ENCODE peak calls at places on chromosomes 13 and 19, in ten cellular contexts. One of them, this sample, is unnamed.

GRCh38 chr13:24307211-24308067 is 1.9 kb upstream of the C1QTNF9 start:
- DNase-seq in posterior vena cava: no peak
- DNase-seq in cerebellar cortex: no peak
- DNase-seq in left lung: peak; percentile 76
- DNase-seq in foreskin melanocyte: no peak
- DNase-seq in lower leg skin: no peak
- DNase-seq in tibial artery: no peak
- DNase-seq in HS-5: no peak
- DNase-seq in upper lobe of right lung: peak; percentile 81
- DNase-seq in NCI-H1436: no peak
- DNase-seq in this sample: no peak

GRCh38 chr13:114015608-114016295 is 41.9 kb upstream of the C13orf46 start:
- DNase-seq in posterior vena cava: no peak
- DNase-seq in tibial artery: no peak
- DNase-seq in foreskin melanocyte: no peak
- DNase-seq in cerebellar cortex: no peak
- DNase-seq in NCI-H1436: no peak
- DNase-seq in left lung: no peak
- DNase-seq in HS-5: no peak
- DNase-seq in upper lobe of right lung: peak; percentile 82
- DNase-seq in lower leg skin: peak; percentile 88
- DNase-seq in this sample: no peak

GRCh38 chr19:55902080-55902751 is 29.9 kb downstream of the NLRP13 start:
- DNase-seq in HS-5: no peak
- DNase-seq in tibial artery: no peak
- DNase-seq in foreskin melanocyte: no peak
- DNase-seq in posterior vena cava: no peak
- DNase-seq in upper lobe of right lung: no peak
- DNase-seq in NCI-H1436: no peak
- DNase-seq in left lung: no peak
- DNase-seq in cerebellar cortex: no peak
- DNase-seq in lower leg skin: no peak
- DNase-seq in this sample: no peak

GRCh38 chr19:51094696-51095279 is 12.1 kb upstream of the KLK14 start:
- DNase-seq in upper lobe of right lung: no peak
- DNase-seq in lower leg skin: no peak
- DNase-seq in tibial artery: no peak
- DNase-seq in posterior vena cava: peak; percentile 76
- DNase-seq in NCI-H1436: peak; percentile 46
- DNase-seq in HS-5: no peak
- DNase-seq in foreskin melanocyte: no peak
- DNase-seq in left lung: no peak
- DNase-seq in cerebellar cortex: no peak
- DNase-seq in this sample: no peak

GRCh38 chr13:27372896-27373295 is 51.5 kb upstream of the GTF3A start:
- DNase-seq in left lung: peak; percentile 78
- DNase-seq in lower leg skin: no peak
- DNase-seq in HS-5: no peak
- DNase-seq in foreskin melanocyte: no peak
- DNase-seq in NCI-H1436: peak; percentile 59
- DNase-seq in tibial artery: no peak
- DNase-seq in posterior vena cava: no peak
- DNase-seq in upper lobe of right lung: peak; percentile 73
- DNase-seq in cerebellar cortex: no peak
- DNase-seq in this sample: no peak

GRCh38 chr13:93244918-93245280 is 18.3 kb downstream of the GPC6 start:
- DNase-seq in foreskin melanocyte: no peak
- DNase-seq in upper lobe of right lung: no peak
- DNase-seq in posterior vena cava: no peak
- DNase-seq in left lung: no peak
- DNase-seq in tibial artery: no peak
- DNase-seq in HS-5: no peak
- DNase-seq in cerebellar cortex: no peak
- DNase-seq in lower leg skin: no peak
- DNase-seq in NCI-H1436: no peak
- DNase-seq in this sample: no peak

GRCh38 chr13:63741029-63741813 is 2325.6 kb upstream of the PCDH20 start:
- DNase-seq in cerebellar cortex: no peak
- DNase-seq in posterior vena cava: peak; percentile 74
- DNase-seq in lower leg skin: peak; percentile 4
- DNase-seq in tibial artery: peak; percentile 52
- DNase-seq in foreskin melanocyte: no peak
- DNase-seq in upper lobe of right lung: peak; percentile 44
- DNase-seq in NCI-H1436: no peak
- DNase-seq in HS-5: no peak
- DNase-seq in left lung: no peak
- DNase-seq in this sample: no peak

GRCh38 chr13:88086577-88086976 is 415.4 kb downstream of the SLITRK5 start:
- DNase-seq in NCI-H1436: no peak
- DNase-seq in upper lobe of right lung: no peak
- DNase-seq in lower leg skin: no peak
- DNase-seq in foreskin melanocyte: no peak
- DNase-seq in tibial artery: no peak
- DNase-seq in HS-5: peak; percentile 14
- DNase-seq in cerebellar cortex: no peak
- DNase-seq in posterior vena cava: no peak
- DNase-seq in left lung: no peak
- DNase-seq in this sample: no peak

GRCh38 chr19:41425174-41426115 is 1.7 kb downstream of the B3GNT8 start:
- DNase-seq in HS-5: no peak
- DNase-seq in NCI-H1436: no peak
- DNase-seq in posterior vena cava: no peak
- DNase-seq in foreskin melanocyte: no peak
- DNase-seq in tibial artery: no peak
- DNase-seq in upper lobe of right lung: no peak
- DNase-seq in cerebellar cortex: no peak
- DNase-seq in left lung: no peak
- DNase-seq in lower leg skin: no peak
- DNase-seq in this sample: no peak

GRCh38 chr19:29245221-29245620 is 32.3 kb upstream of the UQCRFS1 start:
- DNase-seq in lower leg skin: no peak
- DNase-seq in upper lobe of right lung: no peak
- DNase-seq in tibial artery: no peak
- DNase-seq in posterior vena cava: no peak
- DNase-seq in foreskin melanocyte: no peak
- DNase-seq in HS-5: no peak
- DNase-seq in cerebellar cortex: peak; percentile 79
- DNase-seq in left lung: no peak
- DNase-seq in NCI-H1436: no peak
- DNase-seq in this sample: no peak

GRCh38 chr19:54138777-54139256 is 1.3 kb downstream of the CNOT3 start:
- DNase-seq in lower leg skin: no peak
- DNase-seq in tibial artery: no peak
- DNase-seq in cerebellar cortex: no peak
- DNase-seq in NCI-H1436: no peak
- DNase-seq in posterior vena cava: no peak
- DNase-seq in foreskin melanocyte: no peak
- DNase-seq in HS-5: no peak
- DNase-seq in left lung: no peak
- DNase-seq in upper lobe of right lung: no peak
- DNase-seq in this sample: no peak

GRCh38 chr13:98171806-98172569 is 5.1 kb downstream of the RNF113B start:
- DNase-seq in tibial artery: peak; percentile 82
- DNase-seq in upper lobe of right lung: peak; percentile 65
- DNase-seq in posterior vena cava: peak; percentile 89
- DNase-seq in NCI-H1436: no peak
- DNase-seq in cerebellar cortex: peak; percentile 73
- DNase-seq in lower leg skin: peak; percentile 34
- DNase-seq in foreskin melanocyte: no peak
- DNase-seq in HS-5: no peak
- DNase-seq in left lung: peak; percentile 38
- DNase-seq in this sample: no peak

GRCh38 chr13:98217597-98217996 is 40.5 kb upstream of the RNF113B start:
- DNase-seq in foreskin melanocyte: no peak
- DNase-seq in lower leg skin: no peak
- DNase-seq in NCI-H1436: no peak
- DNase-seq in HS-5: no peak
- DNase-seq in tibial artery: no peak
- DNase-seq in cerebellar cortex: no peak
- DNase-seq in left lung: peak; percentile 67
- DNase-seq in upper lobe of right lung: peak; percentile 72
- DNase-seq in posterior vena cava: no peak
- DNase-seq in this sample: no peak

GRCh38 chr19:14127929-14128509 is 8.4 kb downstream of the ASF1B start:
- DNase-seq in upper lobe of right lung: no peak
- DNase-seq in posterior vena cava: no peak
- DNase-seq in lower leg skin: no peak
- DNase-seq in cerebellar cortex: no peak
- DNase-seq in HS-5: no peak
- DNase-seq in tibial artery: no peak
- DNase-seq in left lung: no peak
- DNase-seq in foreskin melanocyte: no peak
- DNase-seq in NCI-H1436: no peak
- DNase-seq in this sample: no peak

GRCh38 chr19:19997656-19998268 is 41.5 kb downstream of the ZNF682 start:
- DNase-seq in foreskin melanocyte: no peak
- DNase-seq in NCI-H1436: no peak
- DNase-seq in upper lobe of right lung: no peak
- DNase-seq in posterior vena cava: peak; percentile 69
- DNase-seq in HS-5: no peak
- DNase-seq in tibial artery: no peak
- DNase-seq in cerebellar cortex: no peak
- DNase-seq in left lung: no peak
- DNase-seq in lower leg skin: no peak
- DNase-seq in this sample: peak; percentile 8

GRCh38 chr13:61146571-61146970 is 269.1 kb downstream of the PCDH20 start:
- DNase-seq in left lung: no peak
- DNase-seq in upper lobe of right lung: no peak
- DNase-seq in posterior vena cava: no peak
- DNase-seq in HS-5: no peak
- DNase-seq in lower leg skin: no peak
- DNase-seq in tibial artery: no peak
- DNase-seq in NCI-H1436: no peak
- DNase-seq in foreskin melanocyte: no peak
- DNase-seq in cerebellar cortex: no peak
- DNase-seq in this sample: no peak

GRCh38 chr19:9650345-9650744 is 24.6 kb downstream of the ZNF562 start:
- DNase-seq in HS-5: no peak
- DNase-seq in foreskin melanocyte: no peak
- DNase-seq in tibial artery: no peak
- DNase-seq in posterior vena cava: no peak
- DNase-seq in lower leg skin: no peak
- DNase-seq in left lung: no peak
- DNase-seq in upper lobe of right lung: no peak
- DNase-seq in cerebellar cortex: no peak
- DNase-seq in NCI-H1436: no peak
- DNase-seq in this sample: no peak

GRCh38 chr13:50227356-50227755 is 212.1 kb downstream of the KCNRG start:
- DNase-seq in NCI-H1436: no peak
- DNase-seq in left lung: no peak
- DNase-seq in HS-5: no peak
- DNase-seq in tibial artery: no peak
- DNase-seq in posterior vena cava: no peak
- DNase-seq in cerebellar cortex: no peak
- DNase-seq in foreskin melanocyte: no peak
- DNase-seq in upper lobe of right lung: no peak
- DNase-seq in lower leg skin: no peak
- DNase-seq in this sample: no peak

GRCh38 chr19:16587031-16588023 is 15.1 kb upstream of the SLC35E1 start:
- DNase-seq in foreskin melanocyte: no peak
- DNase-seq in cerebellar cortex: no peak
- DNase-seq in HS-5: no peak
- DNase-seq in tibial artery: no peak
- DNase-seq in posterior vena cava: no peak
- DNase-seq in left lung: peak; percentile 75
- DNase-seq in upper lobe of right lung: no peak
- DNase-seq in lower leg skin: no peak
- DNase-seq in NCI-H1436: no peak
- DNase-seq in this sample: peak; percentile 30

GRCh38 chr13:27064252-27064995 is 107.2 kb downstream of the USP12 start:
- DNase-seq in upper lobe of right lung: no peak
- DNase-seq in cerebellar cortex: no peak
- DNase-seq in NCI-H1436: no peak
- DNase-seq in lower leg skin: no peak
- DNase-seq in tibial artery: no peak
- DNase-seq in HS-5: no peak
- DNase-seq in foreskin melanocyte: no peak
- DNase-seq in left lung: no peak
- DNase-seq in posterior vena cava: no peak
- DNase-seq in this sample: no peak

GRCh38 chr19:531753-532571 is at the start of gene CDC34:
- DNase-seq in cerebellar cortex: no peak
- DNase-seq in lower leg skin: no peak
- DNase-seq in left lung: no peak
- DNase-seq in HS-5: no peak
- DNase-seq in foreskin melanocyte: no peak
- DNase-seq in tibial artery: no peak
- DNase-seq in posterior vena cava: no peak
- DNase-seq in upper lobe of right lung: no peak
- DNase-seq in NCI-H1436: no peak
- DNase-seq in this sample: no peak

GRCh38 chr13:100349594-100349993 is 239.0 kb downstream of the GGACT start:
- DNase-seq in lower leg skin: no peak
- DNase-seq in tibial artery: no peak
- DNase-seq in HS-5: no peak
- DNase-seq in upper lobe of right lung: no peak
- DNase-seq in foreskin melanocyte: no peak
- DNase-seq in cerebellar cortex: no peak
- DNase-seq in posterior vena cava: no peak
- DNase-seq in left lung: no peak
- DNase-seq in NCI-H1436: no peak
- DNase-seq in this sample: no peak

GRCh38 chr19:33734913-33735312 is 61.8 kb upstream of the KCTD15 start:
- DNase-seq in upper lobe of right lung: peak; percentile 39
- DNase-seq in lower leg skin: no peak
- DNase-seq in cerebellar cortex: peak; percentile 80
- DNase-seq in HS-5: no peak
- DNase-seq in left lung: no peak
- DNase-seq in NCI-H1436: no peak
- DNase-seq in foreskin melanocyte: no peak
- DNase-seq in posterior vena cava: no peak
- DNase-seq in tibial artery: no peak
- DNase-seq in this sample: peak; percentile 24

GRCh38 chr13:48401480-48401879 is 11.4 kb downstream of the LPAR6 start:
- DNase-seq in upper lobe of right lung: no peak
- DNase-seq in foreskin melanocyte: no peak
- DNase-seq in left lung: no peak
- DNase-seq in HS-5: no peak
- DNase-seq in lower leg skin: no peak
- DNase-seq in tibial artery: no peak
- DNase-seq in NCI-H1436: no peak
- DNase-seq in posterior vena cava: no peak
- DNase-seq in cerebellar cortex: no peak
- DNase-seq in this sample: no peak

GRCh38 chr19:52923782-52924593 is 760 bp upstream of the ZNF888 start:
- DNase-seq in cerebellar cortex: peak; percentile 39
- DNase-seq in tibial artery: peak; percentile 81
- DNase-seq in left lung: peak; percentile 86
- DNase-seq in upper lobe of right lung: peak; percentile 87
- DNase-seq in foreskin melanocyte: no peak
- DNase-seq in lower leg skin: peak; percentile 23
- DNase-seq in HS-5: no peak
- DNase-seq in NCI-H1436: no peak
- DNase-seq in posterior vena cava: peak; percentile 85
- DNase-seq in this sample: no peak

GRCh38 chr19:20359933-20360720 is 193.1 kb downstream of the ZNF486 start:
- DNase-seq in posterior vena cava: no peak
- DNase-seq in tibial artery: no peak
- DNase-seq in NCI-H1436: no peak
- DNase-seq in left lung: no peak
- DNase-seq in foreskin melanocyte: no peak
- DNase-seq in cerebellar cortex: no peak
- DNase-seq in upper lobe of right lung: no peak
- DNase-seq in HS-5: no peak
- DNase-seq in lower leg skin: no peak
- DNase-seq in this sample: no peak

GRCh38 chr19:10922638-10923014 is 5.8 kb downstream of the YIPF2 start:
- DNase-seq in upper lobe of right lung: no peak
- DNase-seq in lower leg skin: no peak
- DNase-seq in tibial artery: no peak
- DNase-seq in left lung: no peak
- DNase-seq in cerebellar cortex: no peak
- DNase-seq in foreskin melanocyte: no peak
- DNase-seq in NCI-H1436: no peak
- DNase-seq in posterior vena cava: no peak
- DNase-seq in HS-5: no peak
- DNase-seq in this sample: no peak

GRCh38 chr19:34217952-34218817 is 36.2 kb upstream of the GARRE1 start:
- DNase-seq in upper lobe of right lung: no peak
- DNase-seq in cerebellar cortex: no peak
- DNase-seq in left lung: no peak
- DNase-seq in HS-5: peak; percentile 76
- DNase-seq in tibial artery: no peak
- DNase-seq in posterior vena cava: no peak
- DNase-seq in NCI-H1436: peak; percentile 50
- DNase-seq in foreskin melanocyte: peak; percentile 49
- DNase-seq in lower leg skin: no peak
- DNase-seq in this sample: no peak

This sample was measured in hypothalamus.